ENCODE peak calls at places on chromosomes 2 and 18, in nine cellular contexts. N is Calu3; P is GM04504; L is IMR-90; R is NCI-H460; O is NAMALWA; C is left colon; K is stimulated activated CD8-positive, alpha-beta memory T cell treated with anti-CD3 and anti-CD28 coated beads, Interleukin-15, amount 100 ng/mL, for 24 hours; U is hepatic stellate cell. G is an unnamed sample.
A peak's percentile ranks its signal among the peaks of the same experiment; 100 is the strongest.

GRCh38 chr18:37564796-37565137 is 831 bp downstream of the CELF4 start:
- DNase-seq in U (peak; percentile 27), R (peak; percentile 31), L (peak; percentile 21), O (no peak), C (no peak), N (peak; percentile 44), K (no peak), P (no peak), G (peak; percentile 93)

GRCh38 chr2:34070196-34070595 is 471.1 kb upstream of the FAM98A start:
- DNase-seq in K (no peak), O (no peak), C (no peak), N (no peak), U (no peak), L (no peak), R (no peak), P (no peak), G (no peak)

GRCh38 chr2:168565112-168565511 is 109.0 kb downstream of the CERS6 start:
- DNase-seq in N (no peak), C (no peak), U (no peak), K (no peak), O (no peak), P (peak; percentile 17), L (peak; percentile 62), R (no peak), G (no peak)

GRCh38 chr18:24814521-24814920 is 354.1 kb downstream of the HRH4 start:
- DNase-seq in O (no peak), C (no peak), P (no peak), R (no peak), N (no peak), K (no peak), L (no peak), U (no peak), G (no peak)

GRCh38 chr2:198054299-198054698 is 249.9 kb downstream of the PLCL1 start:
- DNase-seq in L (peak; percentile 37), O (peak; percentile 44), R (peak; percentile 28), K (no peak), C (no peak), U (peak; percentile 15), P (peak; percentile 28), N (peak; percentile 20), G (no peak)

GRCh38 chr18:76410033-76410432 is 85.0 kb downstream of the ZNF516 start:
- DNase-seq in P (no peak), K (no peak), L (no peak), N (no peak), R (no peak), C (no peak), O (no peak), U (no peak), G (no peak)

GRCh38 chr18:79392226-79392625 is 3.5 kb upstream of the NFATC1 start:
- DNase-seq in L (no peak), U (no peak), O (no peak), C (no peak), N (no peak), P (no peak), R (no peak), K (no peak), G (no peak)

GRCh38 chr2:156944871-156945270 is 312.6 kb upstream of the GALNT5 start:
- DNase-seq in K (no peak), C (no peak), R (no peak), P (peak; percentile 3), N (no peak), L (no peak), U (no peak), O (no peak), G (no peak)

GRCh38 chr2:53450885-53451284 is 316.7 kb upstream of the CHAC2 start:
- DNase-seq in P (no peak), L (no peak), C (peak; percentile 27), U (no peak), R (no peak), O (no peak), N (no peak), K (no peak), G (no peak)

GRCh38 chr18:25136416-25137132 is 215.4 kb downstream of the ZNF521 start:
- DNase-seq in L (no peak), U (no peak), C (no peak), R (no peak), N (no peak), O (no peak), K (no peak), P (no peak), G (no peak)

GRCh38 chr18:37361223-37362157 is 204.1 kb downstream of the CELF4 start:
- DNase-seq in K (no peak), L (no peak), O (no peak), N (no peak), R (no peak), C (no peak), U (no peak), P (no peak), G (no peak)

GRCh38 chr2:41706261-41706660 is 341.6 kb upstream of the PKDCC start:
- DNase-seq in C (no peak), U (no peak), R (no peak), P (no peak), O (no peak), L (no peak), N (no peak), K (no peak), G (no peak)

GRCh38 chr2:144183744-144184143 is 336.2 kb downstream of the ZEB2 start:
- DNase-seq in L (peak; percentile 85), C (peak; percentile 22), U (no peak), K (peak; percentile 26), R (no peak), O (peak; percentile 96), P (peak; percentile 83), N (no peak), G (no peak)

GRCh38 chr2:118667964-118668363 is 179.5 kb downstream of the EN1 start:
- DNase-seq in O (no peak), N (no peak), C (no peak), K (no peak), L (peak; percentile 79), R (no peak), P (peak; percentile 77), U (no peak), G (no peak)

GRCh38 chr2:146917430-146918037 is 927.3 kb upstream of the ACVR2A start:
- DNase-seq in N (no peak), C (no peak), U (no peak), O (no peak), K (no peak), P (no peak), R (no peak), L (no peak), G (no peak)

GRCh38 chr2:102619414-102620319 is at the start of gene SLC9A2:
- DNase-seq in C (no peak), L (no peak), O (no peak), P (no peak), N (peak; percentile 60), K (no peak), U (no peak), R (no peak), G (no peak)

GRCh38 chr18:35993013-35993412 is 20.5 kb downstream of the RMP24 start:
- DNase-seq in P (no peak), C (no peak), O (no peak), R (no peak), N (no peak), K (no peak), U (no peak), L (no peak), G (no peak)

GRCh38 chr18:57728941-57729511 is 74.1 kb downstream of the ATP8B1 start:
- DNase-seq in K (no peak), O (no peak), P (no peak), L (peak; percentile 56), U (no peak), N (peak; percentile 65), R (no peak), C (no peak), G (no peak)

GRCh38 chr2:27285481-27285880 is 3.3 kb downstream of the TRIM54 start:
- DNase-seq in N (no peak), R (no peak), U (no peak), O (no peak), K (no peak), L (no peak), C (no peak), P (no peak), G (no peak)

GRCh38 chr2:24491626-24492282 is 700 bp downstream of the NCOA1 start:
- DNase-seq in R (no peak), K (no peak), C (peak; percentile 47), O (peak; percentile 52), N (peak; percentile 39), P (no peak), U (peak; percentile 59), L (no peak), G (peak; percentile 37)

GRCh38 chr2:183552716-183553115 is 428.5 kb downstream of the NUP35 start:
- DNase-seq in O (no peak), L (no peak), R (no peak), P (no peak), C (no peak), K (no peak), N (no peak), U (no peak), G (no peak)

GRCh38 chr2:216690451-216691209 is 4.7 kb downstream of the IGFBP5 start:
- DNase-seq in P (peak; percentile 32), C (no peak), K (no peak), N (no peak), L (peak; percentile 66), R (no peak), U (peak; percentile 82), O (no peak), G (no peak)

GRCh38 chr2:235064980-235065379 is 113.2 kb downstream of the SH3BP4 start:
- DNase-seq in U (no peak), O (no peak), N (no peak), P (no peak), L (no peak), R (no peak), C (no peak), K (no peak), G (no peak)